ENCODE peak calls at places on chromosomes 2 and 18, in seven cellular contexts. Y is A549, V is nucleus accumbens, D is NCI-H446 treated with DMSO at 0.1 percent for 48 hours, P is activated T-cell treated with anti-CD3 and anti-CD28 coated beads for 24 hours, J is left cardiac atrium, M is amygdala. O is an unnamed sample.

GRCh38 chr2:217864960-217865359 is 137.8 kb downstream of the TNS1 start:
- DNase-seq in J (no peak), P (no peak), M (no peak), V (no peak), D (no peak), Y (no peak), O (no peak)

GRCh38 chr2:147851244-147851930 is 6.6 kb downstream of the ACVR2A start:
- DNase-seq in P (no peak), M (no peak), V (no peak), J (no peak), D (no peak), Y (no peak), O (no peak)

GRCh38 chr2:241187835-241188234 is 642 bp upstream of the ANO7 start:
- DNase-seq in P (no peak), Y (no peak), V (no peak), D (no peak), M (no peak), J (no peak), O (no peak)

GRCh38 chr2:120919771-120920437 is 184.2 kb downstream of the GLI2 start:
- DNase-seq in M (peak), Y (no peak), J (peak), V (no peak), P (no peak), D (no peak), O (no peak)

GRCh38 chr2:120859814-120860578 is 124.3 kb downstream of the GLI2 start:
- DNase-seq in D (no peak), Y (no peak), M (no peak), V (no peak), P (no peak), J (no peak), O (no peak)

GRCh38 chr18:42164556-42164955 is 209.5 kb downstream of the PIK3C3 start:
- DNase-seq in Y (no peak), D (peak), M (no peak), V (no peak), J (no peak), P (no peak), O (no peak)

GRCh38 chr2:140972724-140973123 is 1158.1 kb downstream of the LRP1B start:
- DNase-seq in D (no peak), Y (no peak), V (no peak), J (no peak), M (no peak), P (no peak), O (no peak)

GRCh38 chr2:199230091-199230490 is 227.6 kb downstream of the SATB2 start:
- DNase-seq in V (no peak), Y (no peak), J (no peak), P (no peak), M (no peak), D (no peak), O (no peak)

GRCh38 chr2:201827621-201828020 is 21.3 kb downstream of the CDK15 start:
- DNase-seq in V (no peak), D (no peak), M (no peak), J (no peak), Y (no peak), P (no peak), O (no peak)

GRCh38 chr2:235352541-235352940 is 141.3 kb upstream of the AGAP1 start:
- DNase-seq in P (no peak), V (no peak), D (no peak), J (no peak), Y (no peak), M (no peak), O (no peak)

GRCh38 chr2:69116438-69116837 is 103.5 kb downstream of the ANTXR1 start:
- DNase-seq in J (no peak), V (no peak), M (no peak), Y (no peak), P (no peak), D (no peak), O (no peak)

GRCh38 chr2:43605079-43605655 is 9.3 kb upstream of the THADA start:
- DNase-seq in M (peak), Y (peak), V (no peak), J (no peak), P (no peak), D (peak), O (peak)

GRCh38 chr18:5543036-5543671 is 643 bp downstream of the EPB41L3 start:
- DNase-seq in M (no peak), D (no peak), V (no peak), J (no peak), P (no peak), Y (no peak), O (no peak)

GRCh38 chr2:100741880-100742814 is 77.8 kb upstream of the NPAS2 start:
- DNase-seq in P (no peak), M (no peak), Y (peak), D (no peak), V (no peak), J (peak), O (no peak)

GRCh38 chr18:39799010-39799409 is 2156.0 kb upstream of the PIK3C3 start:
- DNase-seq in P (no peak), Y (peak), V (no peak), D (peak), J (no peak), M (no peak), O (no peak)

GRCh38 chr2:182831097-182831496 is 35.3 kb downstream of the FRZB start:
- DNase-seq in M (no peak), Y (no peak), V (no peak), J (no peak), D (no peak), P (no peak), O (peak)

GRCh38 chr2:119528036-119528435 is 3.8 kb upstream of the SCTR start:
- DNase-seq in Y (no peak), V (no peak), J (no peak), M (no peak), D (no peak), P (no peak), O (no peak)

GRCh38 chr2:165902929-165903328 is 50.6 kb downstream of the TTC21B start:
- DNase-seq in P (no peak), V (no peak), Y (no peak), M (no peak), J (no peak), D (no peak), O (peak)

GRCh38 chr2:96138146-96139145 is at the start of gene ASTL:
- DNase-seq in V (no peak), D (no peak), M (no peak), J (no peak), Y (peak), P (peak), O (peak)

GRCh38 chr2:12069139-12069538 is 322.7 kb downstream of the LPIN1 start:
- DNase-seq in J (no peak), D (no peak), Y (no peak), V (no peak), M (no peak), P (no peak), O (no peak)

GRCh38 chr2:64517511-64517884 is 6.6 kb upstream of the AFTPH start:
- DNase-seq in V (no peak), J (no peak), Y (no peak), M (no peak), D (no peak), P (no peak), O (no peak)

GRCh38 chr2:229042349-229042748 is 228.7 kb downstream of the PID1 start:
- DNase-seq in P (no peak), J (no peak), V (no peak), D (no peak), M (no peak), Y (no peak), O (no peak)

GRCh38 chr18:312415-312814 is 44.6 kb upstream of the THOC1 start:
- DNase-seq in P (no peak), J (no peak), Y (no peak), V (no peak), D (no peak), M (no peak), O (no peak)

GRCh38 chr2:219184116-219184515 is 6.0 kb downstream of the RETREG2 start:
- DNase-seq in V (no peak), Y (no peak), M (no peak), P (no peak), J (no peak), D (no peak), O (peak)

GRCh38 chr18:32167980-32168379 is 21.9 kb upstream of the MEP1B start:
- DNase-seq in J (no peak), P (no peak), M (no peak), Y (no peak), D (peak), V (no peak), O (no peak)

GRCh38 chr2:28406276-28407096 is 13.8 kb downstream of the FOSL2 start:
- DNase-seq in J (peak), M (no peak), P (no peak), V (no peak), Y (no peak), D (no peak), O (no peak)

GRCh38 chr2:160288324-160288723 is 88.3 kb upstream of the ITGB6 start:
- DNase-seq in J (no peak), P (no peak), Y (no peak), V (no peak), D (no peak), M (no peak), O (no peak)

GRCh38 chr2:48398285-48399135 is 131.4 kb upstream of the STON1 start:
- DNase-seq in Y (peak), V (no peak), J (no peak), M (peak), P (no peak), D (peak), O (no peak)

O was measured in NCI-H1694.